ENCODE peak calls at places on chromosomes 13 and 19, in four cellular contexts. One of them, this sample, is unnamed.

GRCh38 chr19:1807030-1807694 is 4.9 kb downstream of the ATP8B3 start:
- DNase-seq in T1000: no peak
- DNase-seq in activated CD4-positive, alpha-beta T cell treated with anti-CD3 and anti-CD28 coated beads for 48 hours: no peak
- DNase-seq in colonic mucosa: no peak
- DNase-seq in this sample: no peak

GRCh38 chr19:40617961-40618360 is 16.8 kb downstream of the LTBP4 start:
- DNase-seq in colonic mucosa: no peak
- DNase-seq in activated CD4-positive, alpha-beta T cell treated with anti-CD3 and anti-CD28 coated beads for 48 hours: no peak
- DNase-seq in T1000: no peak
- DNase-seq in this sample: no peak

GRCh38 chr19:944171-944567 is 18.3 kb downstream of the ARID3A start:
- DNase-seq in T1000: no peak
- DNase-seq in colonic mucosa: peak; percentile 76
- DNase-seq in activated CD4-positive, alpha-beta T cell treated with anti-CD3 and anti-CD28 coated beads for 48 hours: no peak
- DNase-seq in this sample: no peak

GRCh38 chr19:3832001-3832400 is 36.8 kb downstream of the ZFR2 start:
- DNase-seq in colonic mucosa: no peak
- DNase-seq in activated CD4-positive, alpha-beta T cell treated with anti-CD3 and anti-CD28 coated beads for 48 hours: no peak
- DNase-seq in T1000: no peak
- DNase-seq in this sample: no peak

GRCh38 chr13:75744127-75744526 is 108.0 kb downstream of the LMO7 start:
- DNase-seq in T1000: no peak
- DNase-seq in activated CD4-positive, alpha-beta T cell treated with anti-CD3 and anti-CD28 coated beads for 48 hours: no peak
- DNase-seq in colonic mucosa: no peak
- DNase-seq in this sample: no peak

GRCh38 chr19:47540748-47541147 is 25.9 kb upstream of the NAPA start:
- DNase-seq in activated CD4-positive, alpha-beta T cell treated with anti-CD3 and anti-CD28 coated beads for 48 hours: no peak
- DNase-seq in T1000: no peak
- DNase-seq in colonic mucosa: no peak
- DNase-seq in this sample: no peak

GRCh38 chr13:31263346-31263745 is 63.6 kb downstream of the B3GLCT start:
- DNase-seq in activated CD4-positive, alpha-beta T cell treated with anti-CD3 and anti-CD28 coated beads for 48 hours: no peak
- DNase-seq in colonic mucosa: no peak
- DNase-seq in T1000: no peak
- DNase-seq in this sample: no peak

GRCh38 chr19:756232-756631 is 5.3 kb downstream of the MISP start:
- DNase-seq in colonic mucosa: no peak
- DNase-seq in activated CD4-positive, alpha-beta T cell treated with anti-CD3 and anti-CD28 coated beads for 48 hours: peak; percentile 65
- DNase-seq in T1000: peak; percentile 71
- DNase-seq in this sample: no peak

GRCh38 chr13:42574011-42574410 is at the start of gene TNFSF11:
- DNase-seq in T1000: no peak
- DNase-seq in colonic mucosa: no peak
- DNase-seq in activated CD4-positive, alpha-beta T cell treated with anti-CD3 and anti-CD28 coated beads for 48 hours: peak; percentile 51
- DNase-seq in this sample: no peak

GRCh38 chr13:111940892-111941291 is 126.1 kb upstream of the SOX1 start:
- DNase-seq in T1000: no peak
- DNase-seq in colonic mucosa: no peak
- DNase-seq in activated CD4-positive, alpha-beta T cell treated with anti-CD3 and anti-CD28 coated beads for 48 hours: no peak
- DNase-seq in this sample: no peak

GRCh38 chr19:17450264-17451075 is 2.0 kb upstream of the TMEM221 start:
- DNase-seq in colonic mucosa: no peak
- DNase-seq in T1000: no peak
- DNase-seq in activated CD4-positive, alpha-beta T cell treated with anti-CD3 and anti-CD28 coated beads for 48 hours: peak; percentile 74
- DNase-seq in this sample: no peak

GRCh38 chr19:46147791-46148288 is at the start of gene IGFL2:
- DNase-seq in colonic mucosa: no peak
- DNase-seq in activated CD4-positive, alpha-beta T cell treated with anti-CD3 and anti-CD28 coated beads for 48 hours: peak; percentile 50
- DNase-seq in T1000: no peak
- DNase-seq in this sample: no peak

GRCh38 chr19:45290381-45290931 is 32.2 kb downstream of the CKM start:
- DNase-seq in activated CD4-positive, alpha-beta T cell treated with anti-CD3 and anti-CD28 coated beads for 48 hours: no peak
- DNase-seq in T1000: no peak
- DNase-seq in colonic mucosa: no peak
- DNase-seq in this sample: no peak

GRCh38 chr13:97141564-97142005 is 80.5 kb upstream of the MBNL2 start:
- DNase-seq in T1000: no peak
- DNase-seq in activated CD4-positive, alpha-beta T cell treated with anti-CD3 and anti-CD28 coated beads for 48 hours: peak; percentile 34
- DNase-seq in colonic mucosa: peak; percentile 91
- DNase-seq in this sample: peak; percentile 36

GRCh38 chr19:7415163-7415856 is 66.6 kb downstream of the ARHGEF18 start:
- DNase-seq in T1000: no peak
- DNase-seq in activated CD4-positive, alpha-beta T cell treated with anti-CD3 and anti-CD28 coated beads for 48 hours: no peak
- DNase-seq in colonic mucosa: peak; percentile 27
- DNase-seq in this sample: no peak